ENCODE peak calls at places on chromosomes 16 and 17, in six cellular contexts. A, W, O, L, R and H are unnamed samples.
A peak's percentile ranks its signal among the peaks of the same experiment; 100 is the strongest.

GRCh38 chr17:4808378-4808767 is 1.4 kb downstream of the PLD2 start:
- DNase-seq in A (no peak), W (no peak), O (no peak), L (no peak), R (no peak), H (no peak)

GRCh38 chr16:894841-895240 is 75.9 kb downstream of the LMF1 start:
- DNase-seq in A (no peak), W (no peak), O (no peak), L (no peak), R (no peak), H (peak; percentile 26)

GRCh38 chr17:61635913-61636432 is 45.0 kb upstream of the NACA2 start:
- DNase-seq in A (peak; percentile 72), W (peak; percentile 79), O (peak; percentile 38), L (peak; percentile 86), R (no peak), H (peak; percentile 54)

GRCh38 chr16:89193021-89193575 is 7.2 kb downstream of the SLC22A31 start:
- DNase-seq in A (no peak), W (peak; percentile 88), O (peak; percentile 39), L (peak; percentile 80), R (peak; percentile 7), H (no peak)

GRCh38 chr17:35241520-35241919 is 1.4 kb upstream of the SLFN5 start:
- DNase-seq in A (no peak), W (no peak), O (no peak), L (no peak), R (no peak), H (no peak)

GRCh38 chr17:62718420-62718819 is 89.7 kb downstream of the MARCHF10 start:
- DNase-seq in A (peak; percentile 91), W (peak; percentile 77), O (no peak), L (peak; percentile 23), R (no peak), H (no peak)

GRCh38 chr17:237406-237955 is 56.0 kb upstream of the DOC2B start:
- DNase-seq in A (no peak), W (no peak), O (no peak), L (no peak), R (no peak), H (no peak)

GRCh38 chr16:89293276-89294143 is 76.0 kb downstream of the ZNF778 start:
- DNase-seq in A (no peak), W (no peak), O (no peak), L (no peak), R (no peak), H (no peak)

GRCh38 chr16:66359811-66360608 is 6.5 kb upstream of the CDH5 start:
- DNase-seq in A (no peak), W (peak; percentile 82), O (peak; percentile 47), L (no peak), R (no peak), H (peak; percentile 74)

GRCh38 chr16:21959050-21959449 is 5.9 kb downstream of the UQCRC2 start:
- DNase-seq in A (no peak), W (no peak), O (no peak), L (no peak), R (no peak), H (no peak)

GRCh38 chr16:12319464-12320030 is 343.0 kb downstream of the SNX29 start:
- DNase-seq in A (no peak), W (no peak), O (no peak), L (no peak), R (no peak), H (no peak)

GRCh38 chr16:49516382-49517036 is 142.9 kb downstream of the C16orf78 start:
- DNase-seq in A (no peak), W (no peak), O (no peak), L (no peak), R (no peak), H (no peak)

GRCh38 chr17:33786478-33786877 is 468.6 kb upstream of the CCL2 start:
- DNase-seq in A (no peak), W (no peak), O (no peak), L (no peak), R (no peak), H (no peak)

GRCh38 chr17:6461246-6461645 is 17.0 kb downstream of the PIMREG start:
- DNase-seq in A (no peak), W (no peak), O (no peak), L (no peak), R (no peak), H (no peak)

GRCh38 chr16:52545544-52546262 is 1.2 kb downstream of the TOX3 start:
- DNase-seq in A (no peak), W (no peak), O (peak; percentile 48), L (no peak), R (no peak), H (peak; percentile 26)

GRCh38 chr16:79047337-79047736 is 553.2 kb downstream of the MAF start:
- DNase-seq in A (no peak), W (no peak), O (no peak), L (peak; percentile 18), R (no peak), H (no peak)

GRCh38 chr16:71288570-71288889 is 672 bp downstream of the CMTR2 start:
- DNase-seq in A (no peak), W (peak; percentile 8), O (no peak), L (no peak), R (no peak), H (no peak)

GRCh38 chr16:66874079-66874775 is 6.1 kb upstream of the PDP2 start:
- DNase-seq in A (peak; percentile 69), W (peak; percentile 59), O (no peak), L (peak; percentile 8), R (no peak), H (no peak)

GRCh38 chr16:84922351-84923135 is 88.8 kb downstream of the ZDHHC7 start:
- DNase-seq in A (peak; percentile 86), W (peak; percentile 76), O (peak; percentile 89), L (no peak), R (no peak), H (peak; percentile 21)

GRCh38 chr16:63890072-63890471 is 1231.8 kb downstream of the CDH11 start:
- DNase-seq in A (peak; percentile 5), W (peak; percentile 68), O (no peak), L (peak; percentile 33), R (no peak), H (no peak)

GRCh38 chr17:59688008-59688407 is 19.2 kb downstream of the PTRH2 start:
- DNase-seq in A (no peak), W (no peak), O (no peak), L (no peak), R (no peak), H (no peak)

GRCh38 chr17:20206591-20206990 is 197.4 kb downstream of the SPECC1 start:
- DNase-seq in A (peak; percentile 87), W (peak; percentile 56), O (no peak), L (peak; percentile 91), R (no peak), H (no peak)

GRCh38 chr17:3983945-3984484 is 19.8 kb upstream of the ATP2A3 start:
- DNase-seq in A (peak; percentile 56), W (peak; percentile 88), O (no peak), L (no peak), R (no peak), H (peak; percentile 56)

GRCh38 chr17:45849536-45849990 is 4.9 kb downstream of the SPPL2C start:
- DNase-seq in A (no peak), W (no peak), O (no peak), L (no peak), R (no peak), H (no peak)

GRCh38 chr16:15509593-15510520 is 75.5 kb downstream of the BMERB1 start:
- DNase-seq in A (peak; percentile 41), W (peak; percentile 22), O (no peak), L (no peak), R (no peak), H (no peak)

GRCh38 chr17:57313276-57313835 is 57.0 kb downstream of the MSI2 start:
- DNase-seq in A (no peak), W (no peak), O (no peak), L (no peak), R (no peak), H (no peak)

GRCh38 chr17:75371339-75371738 is 34.1 kb downstream of the GRB2 start:
- DNase-seq in A (no peak), W (no peak), O (no peak), L (no peak), R (no peak), H (no peak)

GRCh38 chr17:61799812-61800484 is 63.4 kb downstream of the BRIP1 start:
- DNase-seq in A (no peak), W (no peak), O (no peak), L (no peak), R (no peak), H (no peak)

DNA sequence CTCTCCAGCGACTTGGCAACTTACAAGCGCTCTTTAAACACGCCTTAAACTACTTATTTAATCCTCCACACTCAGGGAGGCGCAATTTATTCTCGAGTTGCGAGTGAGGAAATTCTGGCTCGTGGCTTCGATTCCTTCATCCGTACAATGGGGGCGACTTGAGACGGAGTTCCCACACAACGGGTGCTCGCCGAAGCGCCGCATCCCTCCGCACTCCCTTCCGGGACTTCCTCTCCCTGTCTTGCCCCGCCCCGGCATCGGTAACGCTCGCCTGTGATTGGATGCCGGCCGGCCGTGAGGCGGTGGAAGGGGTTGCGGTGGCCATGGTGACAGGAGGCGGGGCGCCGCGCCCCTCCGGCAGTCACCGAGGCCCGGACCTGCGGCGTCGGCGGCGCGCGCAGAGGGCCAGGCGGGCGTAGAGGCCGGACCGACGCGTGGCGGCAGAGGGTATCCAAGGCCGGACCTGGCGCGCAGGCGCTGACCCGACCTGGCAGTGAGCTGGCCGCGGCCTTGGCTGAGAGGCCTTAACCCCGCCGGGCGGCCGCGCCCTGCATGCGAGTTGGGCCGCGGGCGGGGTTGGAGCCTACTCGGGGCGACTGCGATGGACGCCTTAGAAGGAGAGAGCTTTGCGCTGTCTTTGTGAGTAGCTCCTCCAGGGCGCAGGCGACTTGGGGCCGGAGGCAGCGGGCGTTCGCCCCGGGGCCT is at the start of gene ARL2BP:
- DNase-seq in A (peak; percentile 98), W (peak; percentile 97), O (peak; percentile 99), L (peak; percentile 95), R (peak; percentile 85), H (peak; percentile 98)
- TF ChIP-seq CTCF in A (no peak), W (no peak), O (no peak), L (peak; percentile 42), R (no peak), H (no peak)

GRCh38 chr16:10988879-10989278 is 44.5 kb downstream of the CLEC16A start:
- DNase-seq in A (no peak), W (no peak), O (no peak), L (no peak), R (no peak), H (no peak)

GRCh38 chr16:10990378-10990777 is 46.0 kb downstream of the CLEC16A start:
- DNase-seq in A (no peak), W (no peak), O (no peak), L (no peak), R (no peak), H (no peak)

GRCh38 chr16:10989494-10989893 is 45.1 kb downstream of the CLEC16A start:
- DNase-seq in A (no peak), W (no peak), O (no peak), L (no peak), R (no peak), H (no peak)

GRCh38 chr16:10987361-10988163 is 43.2 kb downstream of the CLEC16A start:
- DNase-seq in A (no peak), W (no peak), O (no peak), L (no peak), R (no peak), H (no peak)

GRCh38 chr16:10988164-10988803 is 43.9 kb downstream of the CLEC16A start:
- DNase-seq in A (no peak), W (no peak), O (no peak), L (peak; percentile 6), R (no peak), H (peak; percentile 33)
- TF ChIP-seq CTCF in A (peak; percentile 55), W (peak; percentile 45), O (no peak), L (peak; percentile 51), R (peak; percentile 38), H (peak; percentile 66)

GRCh38 chr17:76504117-76504516 is 2.9 kb upstream of the RHBDF2 start:
- DNase-seq in A (no peak), W (no peak), O (no peak), L (no peak), R (no peak), H (no peak)
- TF ChIP-seq CTCF in A (peak; percentile 22), W (peak; percentile 12), O (no peak), L (peak; percentile 39), R (no peak), H (no peak)

GRCh38 chr17:58527306-58527705 is 12.9 kb upstream of the MTMR4 start:
- DNase-seq in A (no peak), W (peak; percentile 17), O (no peak), L (no peak), R (no peak), H (no peak)
- TF ChIP-seq CTCF in A (peak; percentile 27), W (peak; percentile 37), O (peak; percentile 26), L (no peak), R (no peak), H (peak; percentile 37)